ENCODE peak calls at places on chromosomes 3 and 15, in four cellular contexts. Z, B, V and O are unnamed samples.

GRCh38 chr3:127092368-127092767 is 100.6 kb upstream of the PRR23E start:
- DNase-seq in B (no peak), V (no peak), Z (no peak), O (no peak)

GRCh38 chr3:179194931-179195330 is 46.8 kb downstream of the PIK3CA start:
- DNase-seq in V (peak; percentile 10), B (no peak), Z (no peak), O (no peak)

GRCh38 chr3:117019082-117019713 is 309.6 kb downstream of the TUSC7 start:
- DNase-seq in B (peak; percentile 12), V (peak; percentile 76), Z (no peak), O (peak; percentile 73)

GRCh38 chr3:188152660-188153497 is 1.1 kb upstream of the LPP start:
- DNase-seq in Z (no peak), B (no peak), V (peak; percentile 73), O (peak; percentile 69)

GRCh38 chr15:36507458-36507857 is 72.0 kb upstream of the CDIN1 start:
- DNase-seq in V (no peak), B (no peak), Z (no peak), O (no peak)

GRCh38 chr3:89877230-89877629 is 769.8 kb downstream of the EPHA3 start:
- DNase-seq in V (no peak), Z (no peak), B (no peak), O (no peak)

GRCh38 chr3:69012111-69012835 is 1.2 kb downstream of the EOGT start:
- DNase-seq in V (peak; percentile 63), Z (no peak), B (no peak), O (peak; percentile 72)

GRCh38 chr3:153855772-153856171 is 265.4 kb upstream of the ARHGEF26 start:
- DNase-seq in B (no peak), Z (no peak), V (no peak), O (no peak)